ENCODE peak calls at places on chromosome 15, in five cellular contexts. B is IMR-90, E is HepG2, W is K562, L is H1. M is an unnamed sample.

GRCh38 chr15:36845270-36845669 is 255.1 kb downstream of the MEIS2 start:
- DNase-seq in B (no peak), E (no peak), W (no peak), L (no peak), M (no peak)

GRCh38 chr15:39642011-39642640 is 61.2 kb downstream of the THBS1 start:
- DNase-seq in B (peak; percentile 76), E (no peak), W (no peak), L (no peak), M (no peak)

GRCh38 chr15:52095597-52096262 is 16.8 kb downstream of the BCL2L10 start:
- DNase-seq in B (peak; percentile 93), E (no peak), W (no peak), L (no peak), M (peak; percentile 28)

GRCh38 chr15:35519536-35520149 is 26.3 kb downstream of the DPH6 start:
- DNase-seq in B (peak; percentile 64), E (peak; percentile 45), W (no peak), L (no peak), M (no peak)

GRCh38 chr15:63466378-63467192 is 37.8 kb upstream of the USP3 start:
- DNase-seq in B (peak; percentile 70), E (peak; percentile 66), W (peak; percentile 77), L (peak; percentile 55), M (peak; percentile 88)

GRCh38 chr15:29133791-29134190 is 135.8 kb downstream of the NSMCE3 start:
- DNase-seq in B (no peak), E (no peak), W (no peak), L (no peak), M (no peak)

GRCh38 chr15:91857772-91858171 is 4.3 kb downstream of the SLCO3A1 start:
- DNase-seq in B (no peak), E (no peak), W (no peak), L (no peak), M (no peak)

GRCh38 chr15:41417812-41418211 is 917 bp downstream of the RTF1 start:
- DNase-seq in B (peak; percentile 15), E (no peak), W (no peak), L (no peak), M (no peak)

GRCh38 chr15:27238209-27238608 is 267.2 kb downstream of the GABRG3 start:
- DNase-seq in B (no peak), E (no peak), W (peak; percentile 21), L (peak; percentile 83), M (no peak)

GRCh38 chr15:29924750-29925149 is 102.5 kb upstream of the TJP1 start:
- DNase-seq in B (peak; percentile 83), E (peak; percentile 60), W (no peak), L (no peak), M (peak; percentile 72)

GRCh38 chr15:47618216-47618615 is 99.1 kb upstream of the SEMA6D start:
- DNase-seq in B (no peak), E (no peak), W (no peak), L (no peak), M (no peak)

GRCh38 chr15:101441706-101442105 is 47.8 kb downstream of the PCSK6 start:
- DNase-seq in B (no peak), E (no peak), W (no peak), L (peak; percentile 22), M (no peak)

GRCh38 chr15:63203451-63204090 is 14.2 kb downstream of the RAB8B start:
- DNase-seq in B (peak; percentile 76), E (no peak), W (no peak), L (no peak), M (no peak)

GRCh38 chr15:98689431-98689861 is 41.1 kb downstream of the IGF1R start:
- DNase-seq in B (peak; percentile 54), E (no peak), W (no peak), L (no peak), M (no peak)
- TF ChIP-seq MAFK in B (no peak), E (no peak), W (no peak), L (no peak), M (no peak)

GRCh38 chr15:48929611-48930170 is 34.0 kb downstream of the SHC4 start:
- DNase-seq in B (peak; percentile 19), E (no peak), W (no peak), L (no peak), M (no peak)
- H3K4me2 ChIP-seq in B (no peak overlapping the region), E (no peak overlapping the region), W (no peak overlapping the region), L (no peak overlapping the region), M (no peak overlapping the region)

GRCh38 chr15:89101302-89102191 is 13.3 kb downstream of the ABHD2 start:
- DNase-seq in B (peak; percentile 100), E (peak; percentile 45), W (no peak), L (no peak), M (peak; percentile 97)
- TF ChIP-seq MAFK in B (peak; percentile 8), E (no peak), W (no peak), L (no peak), M (peak; percentile 56)

DNA sequence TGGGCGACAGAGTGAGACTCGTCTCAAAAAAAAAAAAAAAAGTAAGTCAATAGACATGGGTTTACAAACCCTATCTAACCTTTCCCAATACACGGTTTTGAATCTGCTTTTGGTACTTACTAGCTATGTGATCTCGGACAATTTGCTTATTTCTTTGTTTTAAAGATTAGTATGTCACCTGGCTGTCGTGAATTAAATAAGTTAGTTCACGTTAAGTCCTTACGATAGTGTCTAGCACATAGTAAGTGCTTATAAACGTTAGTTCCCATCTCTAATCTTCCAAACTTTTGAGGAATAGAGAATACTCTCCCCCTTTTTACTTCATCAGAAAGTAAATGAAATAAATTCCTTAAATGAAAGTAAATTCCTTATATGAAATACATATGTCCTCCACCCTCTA is 134.8 kb downstream of the PEAK1 start:
- DNase-seq in B (no peak), E (no peak), W (no peak), L (no peak), M (no peak)
- H3K4me2 ChIP-seq in B (no peak overlapping the region), E (no peak overlapping the region), W (no peak overlapping the region), L (no peak overlapping the region), M (no peak overlapping the region)

GRCh38 chr15:81339321-81339720 is 15.4 kb upstream of the STARD5 start:
- DNase-seq in B (no peak), E (no peak), W (no peak), L (peak; percentile 16), M (no peak)

GRCh38 chr15:81337241-81337640 is 13.3 kb upstream of the STARD5 start:
- DNase-seq in B (no peak), E (no peak), W (no peak), L (peak; percentile 30), M (no peak)

GRCh38 chr15:81339851-81340250 is 15.9 kb upstream of the STARD5 start:
- DNase-seq in B (no peak), E (no peak), W (no peak), L (no peak), M (no peak)

GRCh38 chr15:81337713-81338157 is 13.8 kb upstream of the STARD5 start:
- DNase-seq in B (no peak), E (no peak), W (no peak), L (no peak), M (no peak)

GRCh38 chr15:81338422-81339007 is 14.6 kb upstream of the STARD5 start:
- DNase-seq in B (peak; percentile 92), E (no peak), W (no peak), L (peak; percentile 7), M (no peak)
- TF ChIP-seq MAFK in B (no peak), E (no peak), W (no peak), L (no peak), M (no peak)

GRCh38 chr15:61390138-61390537 is 161.0 kb upstream of the RORA start:
- DNase-seq in B (no peak), E (no peak), W (no peak), L (no peak), M (no peak)
- H3K4me2 ChIP-seq in B (no peak overlapping the region), E (no peak overlapping the region), W (no peak overlapping the region), L (no peak overlapping the region), M (no peak overlapping the region)

DNA sequence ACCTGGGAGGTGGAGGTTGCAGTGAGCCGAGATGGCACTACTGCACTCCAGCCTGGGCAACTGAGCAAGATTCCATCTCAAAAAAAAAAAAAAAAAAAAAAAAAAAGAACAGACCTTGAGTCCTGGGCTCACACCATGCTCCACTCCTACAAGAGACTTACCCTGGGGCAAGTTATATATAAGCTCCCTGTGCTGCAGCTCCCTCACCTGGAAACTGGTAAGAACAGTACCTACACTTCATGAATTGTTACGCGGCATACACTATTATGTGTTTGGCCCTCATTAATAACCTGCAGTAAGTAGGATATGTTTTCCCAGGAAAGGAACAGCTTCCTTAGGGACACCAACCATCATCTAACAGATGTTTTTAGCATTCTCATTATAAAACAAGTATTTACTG is 119.6 kb downstream of the FMN1 start:
- DNase-seq in B (no peak), E (no peak), W (no peak), L (no peak), M (no peak)
- TF ChIP-seq MAFK in B (no peak), E (no peak), W (no peak), L (no peak), M (no peak)

DNA sequence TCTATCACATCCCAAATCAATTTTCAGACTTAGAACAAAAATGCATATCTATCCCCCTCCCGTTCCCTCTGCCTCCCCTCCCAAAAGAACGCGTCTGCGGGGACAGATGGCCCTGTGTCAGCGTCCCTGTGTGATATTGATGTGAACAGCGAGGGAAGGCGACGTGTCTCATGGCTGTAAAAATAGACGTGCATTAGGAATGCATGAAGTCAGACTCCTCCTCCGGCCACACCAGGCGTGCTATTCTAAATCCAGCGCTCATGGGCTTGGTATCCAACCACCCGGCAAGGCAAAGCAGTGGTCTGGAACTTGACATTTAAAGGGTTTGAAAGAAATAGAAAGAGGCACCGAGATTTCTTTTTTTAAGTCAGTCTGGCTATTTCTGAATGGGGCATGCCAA is 96.2 kb downstream of the RPLP1 start:
- DNase-seq in B (no peak), E (no peak), W (no peak), L (no peak), M (no peak)
- H3K4me2 ChIP-seq in B (no peak overlapping the region), E (no peak overlapping the region), W (no peak overlapping the region), L (no peak overlapping the region), M (no peak overlapping the region)

GRCh38 chr15:30991301-30992072 is at the start of gene MTMR10:
- DNase-seq in B (peak; percentile 73), E (peak; percentile 48), W (peak; percentile 93), L (peak; percentile 86), M (peak; percentile 82)

GRCh38 chr15:30992073-30992363 is 590 bp upstream of the MTMR10 start:
- DNase-seq in B (no peak), E (peak; percentile 15), W (no peak), L (no peak), M (no peak)

GRCh38 chr15:30990451-30991300 is 752 bp downstream of the MTMR10 start:
- DNase-seq in B (peak; percentile 22), E (peak; percentile 12), W (peak; percentile 15), L (no peak), M (no peak)

GRCh38 chr15:30990036-30990435 is 1.4 kb downstream of the MTMR10 start:
- DNase-seq in B (no peak), E (peak; percentile 36), W (no peak), L (no peak), M (peak; percentile 49)

GRCh38 chr15:30992465-30992864 is 1.0 kb upstream of the MTMR10 start:
- DNase-seq in B (no peak), E (peak; percentile 27), W (no peak), L (no peak), M (peak; percentile 40)
- TF ChIP-seq MAFK in B (no peak), E (no peak), W (no peak), L (no peak), M (no peak)